ENCODE peak calls at places on chromosomes 4 and X, in six cellular contexts. A is stimulated activated naive B cell treated with anti-CD40 and anti-IgM and Interleukin-4, amounts not matched to agents 10 μg/mL and 1 μg/mL and 100 μg/mL, for 72 hours; Z is activated CD8-positive, alpha-beta memory T cell treated with anti-CD3 and anti-CD28 coated beads, Interleukin-2, amount 50 U/mL, for 4 hours; M is T-helper 2 cell; G is OCI-LY7; U is stimulated activated CD8-positive, alpha-beta memory T cell treated with anti-CD3 and anti-CD28 coated beads, Interleukin-2, amount 100 ng/mL, for 1 hour. Q is an unnamed sample.

GRCh38 chr4:169251291-169252235 is 19.2 kb downstream of the SH3RF1 start:
- DNase-seq in A (no peak), Z (no peak), M (no peak), G (no peak), U (no peak), Q (no peak)

GRCh38 chr4:121190389-121190788 is 26.3 kb upstream of the TNIP3 start:
- DNase-seq in A (no peak), Z (no peak), M (no peak), G (no peak), U (no peak), Q (no peak)

GRCh38 chr4:175308236-175308635 is 390.1 kb downstream of the ADAM29 start:
- DNase-seq in A (no peak), Z (no peak), M (no peak), G (no peak), U (no peak), Q (no peak)

GRCh38 chrX:31209005-31209612 is 137.3 kb upstream of the FTHL17 start:
- DNase-seq in A (no peak), Z (no peak), M (peak), G (no peak), U (no peak), Q (no peak)

GRCh38 chrX:65971151-65971550 is 68.7 kb downstream of the VSIG4 start:
- DNase-seq in A (no peak), Z (no peak), M (no peak), G (no peak), U (no peak), Q (no peak)

GRCh38 chrX:17082831-17083230 is 136.4 kb downstream of the REPS2 start:
- DNase-seq in A (no peak), Z (no peak), M (peak), G (peak), U (no peak), Q (no peak)

GRCh38 chr4:40409835-40410234 is 74.7 kb downstream of the CHRNA9 start:
- DNase-seq in A (no peak), Z (no peak), M (no peak), G (no peak), U (no peak), Q (no peak)

GRCh38 chr4:159151701-159152100 is 48.8 kb downstream of the RAPGEF2 start:
- DNase-seq in A (no peak), Z (no peak), M (no peak), G (no peak), U (no peak), Q (no peak)

GRCh38 chrX:42195506-42195905 is 272.2 kb upstream of the CASK start:
- DNase-seq in A (no peak), Z (no peak), M (no peak), G (no peak), U (no peak), Q (no peak)

GRCh38 chr4:129254526-129254925 is 158.6 kb downstream of the C4orf33 start:
- DNase-seq in A (no peak), Z (no peak), M (no peak), G (no peak), U (no peak), Q (no peak)

GRCh38 chr4:90580271-90580825 is 453.2 kb downstream of the CCSER1 start:
- DNase-seq in A (no peak), Z (no peak), M (no peak), G (no peak), U (no peak), Q (no peak)

GRCh38 chrX:10450229-10450958 is 170.0 kb downstream of the MID1 start:
- DNase-seq in A (no peak), Z (no peak), M (no peak), G (no peak), U (no peak), Q (no peak)

GRCh38 chr4:8641256-8641655 is 48.7 kb downstream of the CPZ start:
- DNase-seq in A (no peak), Z (peak), M (no peak), G (no peak), U (no peak), Q (no peak)

GRCh38 chr4:176949022-176949421 is 156.3 kb upstream of the VEGFC start:
- DNase-seq in A (no peak), Z (no peak), M (no peak), G (no peak), U (no peak), Q (no peak)

GRCh38 chr4:121827851-121828250 is 4.2 kb upstream of the CCNA2 start:
- DNase-seq in A (no peak), Z (no peak), M (no peak), G (no peak), U (no peak), Q (no peak)

GRCh38 chr4:61561028-61561427 is 360.9 kb downstream of the ADGRL3 start:
- DNase-seq in A (no peak), Z (no peak), M (no peak), G (no peak), U (no peak), Q (no peak)

GRCh38 chr4:53461244-53461643 is 83.8 kb downstream of the FIP1L1 start:
- DNase-seq in A (no peak), Z (no peak), M (no peak), G (no peak), U (no peak), Q (no peak)

GRCh38 chr4:828641-829271 is 2.8 kb upstream of the CPLX1 start:
- DNase-seq in A (no peak), Z (no peak), M (no peak), G (no peak), U (no peak), Q (no peak)